ENCODE peak calls at places on chromosomes 3 and 15, in four cellular contexts. E, A, M and S are unnamed samples.

GRCh38 chr3:193211984-193212383 is 29.0 kb upstream of the PLAAT1 start:
- DNase-seq in E (no peak), A (no peak), M (no peak), S (no peak)

GRCh38 chr3:25471081-25471768 is 43.2 kb downstream of the RARB start:
- DNase-seq in E (no peak), A (no peak), M (no peak), S (no peak)

GRCh38 chr15:39586387-39587171 is 5.7 kb downstream of the THBS1 start:
- DNase-seq in E (no peak), A (no peak), M (no peak), S (no peak)

GRCh38 chr3:119063471-119063870 is 28.8 kb upstream of the IGSF11 start:
- DNase-seq in E (no peak), A (no peak), M (no peak), S (no peak)

GRCh38 chr3:98612996-98613517 is 19.6 kb upstream of the CPOX start:
- DNase-seq in E (no peak), A (no peak), M (no peak), S (no peak)

GRCh38 chr3:63807901-63808589 is 11.1 kb upstream of the C3orf49 start:
- DNase-seq in E (no peak), A (no peak), M (no peak), S (no peak)

GRCh38 chr3:140791368-140791767 is 113.5 kb downstream of the TRIM42 start:
- DNase-seq in E (no peak), A (no peak), M (no peak), S (no peak)

GRCh38 chr3:169303660-169304059 is 359.9 kb downstream of the MECOM start:
- DNase-seq in E (no peak), A (no peak), M (no peak), S (no peak)

GRCh38 chr3:60594025-60594424 is 657.2 kb downstream of the FHIT start:
- DNase-seq in E (no peak), A (no peak), M (no peak), S (no peak)

GRCh38 chr15:50150851-50151250 is 31.1 kb upstream of the SLC27A2 start:
- DNase-seq in E (no peak), A (no peak), M (no peak), S (no peak)

GRCh38 chr3:148379763-148380162 is 317.9 kb upstream of the AGTR1 start:
- DNase-seq in E (peak), A (no peak), M (no peak), S (no peak)

GRCh38 chr3:134904333-134904771 is 109.3 kb downstream of the EPHB1 start:
- DNase-seq in E (no peak), A (no peak), M (no peak), S (no peak)

GRCh38 chr3:192986399-192986798 is 68.7 kb upstream of the MB21D2 start:
- DNase-seq in E (no peak), A (no peak), M (no peak), S (no peak)